ENCODE peak calls at places on chromosomes 4 and X, in four cellular contexts. C is naive thymus-derived CD4-positive, alpha-beta T cell; B is endodermal cell; L is hepatocyte. O is an unnamed sample.

GRCh38 chrX:53188763-53189162 is 36.2 kb downstream of the KDM5C start:
- DNase-seq in C (no peak), B (no peak), L (no peak), O (no peak)

GRCh38 chr4:78951862-78952472 is 12.7 kb upstream of the PAQR3 start:
- DNase-seq in C (no peak), B (no peak), L (peak; percentile 64), O (no peak)

GRCh38 chr4:126957555-126958440 is 675.0 kb upstream of the INTU start:
- DNase-seq in C (no peak), B (no peak), L (no peak), O (no peak)

GRCh38 chrX:2928127-2928582 is 984 bp downstream of the ARSD start:
- DNase-seq in C (no peak), B (no peak), L (no peak), O (peak; percentile 24)

GRCh38 chr4:145437466-145437865 is 44.2 kb upstream of the SMAD1 start:
- DNase-seq in C (no peak), B (no peak), L (no peak), O (no peak)

GRCh38 chr4:138910914-138911336 is 104.7 kb upstream of the NOCT start:
- DNase-seq in C (no peak), B (peak; percentile 90), L (peak; percentile 88), O (peak; percentile 21)

GRCh38 chrX:108299101-108299591 is 139.1 kb downstream of the COL4A6 start:
- DNase-seq in C (no peak), B (no peak), L (peak; percentile 44), O (no peak)

GRCh38 chr4:11904117-11904535 is 475.4 kb upstream of the HS3ST1 start:
- DNase-seq in C (no peak), B (no peak), L (no peak), O (no peak)

GRCh38 chr4:33078145-33078544 is 2358.0 kb downstream of the PCDH7 start:
- DNase-seq in C (no peak), B (no peak), L (no peak), O (no peak)

GRCh38 chrX:112571388-112571787 is 108.3 kb downstream of the LHFPL1 start:
- DNase-seq in C (no peak), B (no peak), L (no peak), O (no peak)

GRCh38 chr4:88962430-88962829 is 94.6 kb downstream of the FAM13A start:
- DNase-seq in C (no peak), B (no peak), L (no peak), O (no peak)

GRCh38 chr4:176425035-176425434 is 105.3 kb downstream of the SPCS3 start:
- DNase-seq in C (no peak), B (no peak), L (no peak), O (no peak)

GRCh38 chr4:128519163-128519810 is 231.7 kb upstream of the PGRMC2 start:
- DNase-seq in C (no peak), B (no peak), L (no peak), O (no peak)

GRCh38 chr4:19193274-19193962 is 1058.3 kb upstream of the SLIT2 start:
- DNase-seq in C (no peak), B (no peak), L (no peak), O (no peak)

GRCh38 chrX:153829799-153830631 is at the start of gene PDZD4:
- DNase-seq in C (no peak), B (peak; percentile 80), L (no peak), O (no peak)

GRCh38 chr4:78131403-78131802 is 74.3 kb downstream of the FRAS1 start:
- DNase-seq in C (no peak), B (no peak), L (no peak), O (no peak)

GRCh38 chrX:150044556-150044955 is 106.3 kb upstream of the EOLA2 start:
- DNase-seq in C (no peak), B (no peak), L (no peak), O (no peak)

GRCh38 chr4:108172231-108172779 is 3.6 kb upstream of the LEF1 start:
- DNase-seq in C (no peak), B (no peak), L (peak; percentile 76), O (no peak)

GRCh38 chr4:183716302-183716701 is 57.2 kb downstream of the TRAPPC11 start:
- DNase-seq in C (no peak), B (no peak), L (no peak), O (no peak)

GRCh38 chr4:165289429-165289785 is 38.1 kb upstream of the MSMO1 start:
- DNase-seq in C (no peak), B (no peak), L (no peak), O (no peak)

GRCh38 chr4:78766026-78766425 is 10.1 kb upstream of the BMP2K start:
- DNase-seq in C (no peak), B (no peak), L (no peak), O (no peak)

GRCh38 chr4:107058828-107059227 is 22.7 kb upstream of the DKK2 start:
- DNase-seq in C (no peak), B (no peak), L (no peak), O (no peak)

GRCh38 chr4:26860922-26861433 is 337 bp downstream of the STIM2 start:
- DNase-seq in C (peak; percentile 47), B (peak; percentile 81), L (peak; percentile 77), O (no peak)

GRCh38 chrX:101265869-101266428 is 25.2 kb downstream of the TAF7L start:
- DNase-seq in C (no peak), B (no peak), L (no peak), O (no peak)

GRCh38 chrX:107324493-107325310 is 118.3 kb downstream of the DNAAF6 start:
- DNase-seq in C (no peak), B (peak; percentile 96), L (peak; percentile 85), O (no peak)

GRCh38 chr4:139643042-139643895 is 22.4 kb upstream of the MGST2 start:
- DNase-seq in C (no peak), B (peak; percentile 71), L (no peak), O (no peak)

GRCh38 chr4:124961138-124961750 is 248.7 kb upstream of the ANKRD50 start:
- DNase-seq in C (no peak), B (no peak), L (no peak), O (no peak)

GRCh38 chrX:95330292-95330691 is 1354.3 kb upstream of the DIAPH2 start:
- DNase-seq in C (no peak), B (no peak), L (no peak), O (no peak)

GRCh38 chrX:1397001-1397400 is 5.1 kb upstream of the SLC25A6 start:
- DNase-seq in C (no peak), B (no peak), L (no peak), O (no peak)

GRCh38 chr4:123827511-123827910 is 430.9 kb downstream of the SPRY1 start:
- DNase-seq in C (no peak), B (no peak), L (no peak), O (no peak)

GRCh38 chr4:38128478-38129451 is 168.6 kb downstream of the PTTG2 start:
- DNase-seq in C (peak; percentile 7), B (peak; percentile 78), L (no peak), O (no peak)
- H3K27ac ChIP-seq in C (no peak overlapping the region), B (no peak overlapping the region), L (peak overlapping the region; percentile 93), O (no peak overlapping the region)

GRCh38 chrX:54979432-54979831 is 14.6 kb downstream of the PFKFB1 start:
- DNase-seq in C (no peak), B (no peak), L (no peak), O (no peak)

GRCh38 chrX:54977387-54977786 is 16.6 kb downstream of the PFKFB1 start:
- DNase-seq in C (no peak), B (no peak), L (no peak), O (no peak)

GRCh38 chrX:54978448-54978847 is 15.5 kb downstream of the PFKFB1 start:
- DNase-seq in C (no peak), B (no peak), L (no peak), O (no peak)

DNA sequence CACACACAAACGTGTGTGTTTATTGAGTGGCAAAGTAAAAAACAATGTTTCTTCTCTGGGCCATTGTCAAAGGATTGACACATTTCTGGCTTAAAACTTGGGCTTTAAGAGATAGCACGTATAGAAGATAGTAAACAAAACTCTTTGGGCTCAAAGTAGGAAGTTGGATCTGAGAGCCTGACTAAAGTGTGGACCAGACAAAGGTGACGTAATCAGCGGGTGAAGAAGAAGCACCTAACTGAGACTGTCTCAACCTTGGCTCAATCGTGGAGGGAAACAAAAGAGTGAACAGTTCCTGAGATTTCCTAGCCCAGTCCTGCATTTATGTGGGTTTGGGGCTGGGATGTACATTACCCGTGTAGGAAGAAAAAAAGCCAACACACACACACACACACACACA is 13.7 kb downstream of the PFKFB1 start:
- DNase-seq in C (no peak), B (no peak), L (no peak), O (no peak)
- H3K9me3 ChIP-seq in C (no peaks in the 10 kb centered on the region), B (peaks cover 7% of the 10 kb centered on the region), L (peaks cover 4% of the 10 kb centered on the region), O (no peaks in the 10 kb centered on the region)

GRCh38 chrX:147079974-147080373 is 265.4 kb upstream of the CXorf51A start:
- DNase-seq in C (no peak), B (no peak), L (no peak), O (no peak)
- H3K27ac ChIP-seq in C (no peak overlapping the region), B (no peak overlapping the region), L (no peak overlapping the region), O (no peak overlapping the region)

DNA sequence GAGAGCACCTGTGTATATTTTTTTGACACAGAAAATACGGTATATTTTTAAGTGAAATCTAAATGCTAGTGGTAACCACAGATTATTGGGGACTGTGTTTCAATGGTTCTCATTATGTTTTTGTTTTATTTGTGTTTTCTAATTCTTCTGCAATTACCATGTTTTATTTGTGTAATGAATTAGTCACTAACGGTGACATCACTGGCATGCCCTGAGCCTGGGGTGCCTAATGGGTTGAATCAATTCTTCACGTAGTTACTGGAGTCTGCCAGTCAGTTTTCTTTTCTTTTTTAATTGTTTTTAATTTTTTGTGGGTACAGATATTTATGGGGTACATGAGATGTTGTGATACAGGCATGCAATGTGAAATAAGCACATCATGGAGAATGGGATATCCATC is 168.8 kb downstream of the RELL1 start:
- DNase-seq in C (no peak), B (no peak), L (no peak), O (no peak)
- H3K9me3 ChIP-seq in C (no peaks in the 10 kb centered on the region), B (peaks cover 7% of the 10 kb centered on the region), L (no peaks in the 10 kb centered on the region), O (no peaks in the 10 kb centered on the region)

GRCh38 chr4:75629239-75629638 is 1.1 kb downstream of the CDKL2 start:
- DNase-seq in C (no peak), B (no peak), L (no peak), O (no peak)
- H3K27ac ChIP-seq in C (no peak overlapping the region), B (no peak overlapping the region), L (no peak overlapping the region), O (no peak overlapping the region)

GRCh38 chrX:82125103-82125502 is 923.2 kb downstream of the SH3BGRL start:
- DNase-seq in C (no peak), B (no peak), L (no peak), O (no peak)

GRCh38 chrX:82127228-82128123 is 925.6 kb downstream of the SH3BGRL start:
- DNase-seq in C (no peak), B (no peak), L (no peak), O (no peak)
- H3K9me3 ChIP-seq in C (no peaks in the 10 kb centered on the region), B (peaks cover 12% of the 10 kb centered on the region), L (peaks cover 1% of the 10 kb centered on the region), O (no peaks in the 10 kb centered on the region)

GRCh38 chr4:40190465-40190864 is 6.4 kb upstream of the RHOH start:
- DNase-seq in C (no peak), B (no peak), L (no peak), O (no peak)
- H3K27ac ChIP-seq in C (peak overlapping the region; percentile 100), B (no peak overlapping the region), L (no peak overlapping the region), O (no peak overlapping the region)

GRCh38 chrX:115906276-115906675 is 264.3 kb upstream of the AGTR2 start:
- DNase-seq in C (no peak), B (no peak), L (no peak), O (no peak)
- H3K9me3 ChIP-seq in C (no peaks in the 10 kb centered on the region), B (peaks cover 13% of the 10 kb centered on the region), L (no peaks in the 10 kb centered on the region), O (no peaks in the 10 kb centered on the region)

GRCh38 chr4:24796632-24797031 is 1.3 kb downstream of the SOD3 start:
- DNase-seq in C (no peak), B (no peak), L (no peak), O (no peak)
- H3K27ac ChIP-seq in C (no peak overlapping the region), B (no peak overlapping the region), L (no peak overlapping the region), O (peak overlapping the region; percentile 95)